ENCODE peak calls at places on chromosomes 6 and 20, in ten cellular contexts. One of them, this sample, is unnamed.

GRCh38 chr6:87102296-87102695 is 7.4 kb upstream of the CGA start:
- DNase-seq in spleen: no peak
- DNase-seq in lower leg skin: no peak
- DNase-seq in upper lobe of right lung: no peak
- DNase-seq in ovary: no peak
- DNase-seq in hepatocyte: peak; percentile 28
- DNase-seq in endodermal cell: no peak
- DNase-seq in epithelial cell of proximal tubule: no peak
- DNase-seq in CD8-positive, alpha-beta T cell: no peak
- DNase-seq in ascending aorta: no peak
- DNase-seq in this sample: no peak

GRCh38 chr6:21079468-21080048 is 514.0 kb upstream of the SOX4 start:
- DNase-seq in upper lobe of right lung: no peak
- DNase-seq in CD8-positive, alpha-beta T cell: no peak
- DNase-seq in hepatocyte: peak; percentile 28
- DNase-seq in lower leg skin: no peak
- DNase-seq in ascending aorta: no peak
- DNase-seq in epithelial cell of proximal tubule: peak; percentile 13
- DNase-seq in endodermal cell: peak; percentile 57
- DNase-seq in ovary: no peak
- DNase-seq in spleen: no peak
- DNase-seq in this sample: peak; percentile 56

GRCh38 chr6:53730767-53731166 is 64.0 kb upstream of the LRRC1 start:
- DNase-seq in ascending aorta: no peak
- DNase-seq in CD8-positive, alpha-beta T cell: no peak
- DNase-seq in upper lobe of right lung: no peak
- DNase-seq in hepatocyte: no peak
- DNase-seq in lower leg skin: no peak
- DNase-seq in ovary: no peak
- DNase-seq in epithelial cell of proximal tubule: no peak
- DNase-seq in endodermal cell: no peak
- DNase-seq in spleen: no peak
- DNase-seq in this sample: no peak

GRCh38 chr6:167826230-167827061 is at the start of gene AFDN:
- DNase-seq in upper lobe of right lung: peak; percentile 89
- DNase-seq in hepatocyte: peak; percentile 93
- DNase-seq in CD8-positive, alpha-beta T cell: peak; percentile 63
- DNase-seq in ovary: peak; percentile 76
- DNase-seq in lower leg skin: peak; percentile 50
- DNase-seq in epithelial cell of proximal tubule: no peak
- DNase-seq in endodermal cell: peak; percentile 89
- DNase-seq in ascending aorta: no peak
- DNase-seq in spleen: peak; percentile 94
- DNase-seq in this sample: peak; percentile 30

GRCh38 chr20:58246346-58246745 is 17.9 kb upstream of the ANKRD60 start:
- DNase-seq in endodermal cell: peak; percentile 76
- DNase-seq in ascending aorta: no peak
- DNase-seq in upper lobe of right lung: no peak
- DNase-seq in spleen: no peak
- DNase-seq in ovary: no peak
- DNase-seq in lower leg skin: no peak
- DNase-seq in hepatocyte: no peak
- DNase-seq in epithelial cell of proximal tubule: no peak
- DNase-seq in CD8-positive, alpha-beta T cell: no peak
- DNase-seq in this sample: peak; percentile 31

GRCh38 chr6:21180155-21180554 is 413.4 kb upstream of the SOX4 start:
- DNase-seq in upper lobe of right lung: no peak
- DNase-seq in lower leg skin: no peak
- DNase-seq in endodermal cell: no peak
- DNase-seq in ascending aorta: no peak
- DNase-seq in epithelial cell of proximal tubule: no peak
- DNase-seq in ovary: no peak
- DNase-seq in CD8-positive, alpha-beta T cell: no peak
- DNase-seq in spleen: no peak
- DNase-seq in hepatocyte: no peak
- DNase-seq in this sample: no peak

GRCh38 chr6:12440981-12441380 is 150.8 kb downstream of the EDN1 start:
- DNase-seq in upper lobe of right lung: no peak
- DNase-seq in lower leg skin: no peak
- DNase-seq in CD8-positive, alpha-beta T cell: no peak
- DNase-seq in ascending aorta: no peak
- DNase-seq in spleen: no peak
- DNase-seq in hepatocyte: no peak
- DNase-seq in ovary: no peak
- DNase-seq in epithelial cell of proximal tubule: no peak
- DNase-seq in endodermal cell: no peak
- DNase-seq in this sample: peak; percentile 31

GRCh38 chr20:62879275-62880146 is 17.9 kb upstream of the TCFL5 start:
- DNase-seq in CD8-positive, alpha-beta T cell: no peak
- DNase-seq in hepatocyte: no peak
- DNase-seq in spleen: no peak
- DNase-seq in epithelial cell of proximal tubule: no peak
- DNase-seq in lower leg skin: no peak
- DNase-seq in endodermal cell: peak; percentile 74
- DNase-seq in ovary: no peak
- DNase-seq in upper lobe of right lung: no peak
- DNase-seq in ascending aorta: no peak
- DNase-seq in this sample: no peak

GRCh38 chr6:165987483-165988305 is 180.0 kb downstream of the TBXT start:
- DNase-seq in spleen: no peak
- DNase-seq in epithelial cell of proximal tubule: no peak
- DNase-seq in lower leg skin: no peak
- DNase-seq in ovary: peak; percentile 94
- DNase-seq in CD8-positive, alpha-beta T cell: no peak
- DNase-seq in ascending aorta: no peak
- DNase-seq in upper lobe of right lung: no peak
- DNase-seq in hepatocyte: peak; percentile 62
- DNase-seq in endodermal cell: peak; percentile 86
- DNase-seq in this sample: peak; percentile 88

GRCh38 chr6:149208071-149208670 is 109.3 kb upstream of the TAB2 start:
- DNase-seq in hepatocyte: no peak
- DNase-seq in endodermal cell: no peak
- DNase-seq in ovary: no peak
- DNase-seq in upper lobe of right lung: no peak
- DNase-seq in ascending aorta: no peak
- DNase-seq in CD8-positive, alpha-beta T cell: no peak
- DNase-seq in spleen: no peak
- DNase-seq in epithelial cell of proximal tubule: no peak
- DNase-seq in lower leg skin: no peak
- DNase-seq in this sample: no peak

GRCh38 chr20:32179934-32180333 is 27.6 kb downstream of the PLAGL2 start:
- DNase-seq in epithelial cell of proximal tubule: no peak
- DNase-seq in spleen: no peak
- DNase-seq in lower leg skin: no peak
- DNase-seq in ovary: no peak
- DNase-seq in ascending aorta: no peak
- DNase-seq in hepatocyte: no peak
- DNase-seq in upper lobe of right lung: no peak
- DNase-seq in endodermal cell: peak; percentile 20
- DNase-seq in CD8-positive, alpha-beta T cell: no peak
- DNase-seq in this sample: no peak

GRCh38 chr6:157107915-157108651 is 215.2 kb downstream of the TMEM242 start:
- DNase-seq in upper lobe of right lung: no peak
- DNase-seq in endodermal cell: no peak
- DNase-seq in spleen: no peak
- DNase-seq in ovary: no peak
- DNase-seq in epithelial cell of proximal tubule: no peak
- DNase-seq in ascending aorta: no peak
- DNase-seq in lower leg skin: no peak
- DNase-seq in hepatocyte: peak; percentile 59
- DNase-seq in CD8-positive, alpha-beta T cell: no peak
- DNase-seq in this sample: peak; percentile 96

GRCh38 chr20:48886189-48886588 is 35.3 kb upstream of the ARFGEF2 start:
- DNase-seq in epithelial cell of proximal tubule: no peak
- DNase-seq in CD8-positive, alpha-beta T cell: no peak
- DNase-seq in lower leg skin: no peak
- DNase-seq in hepatocyte: no peak
- DNase-seq in endodermal cell: peak; percentile 20
- DNase-seq in ascending aorta: no peak
- DNase-seq in spleen: no peak
- DNase-seq in ovary: no peak
- DNase-seq in upper lobe of right lung: no peak
- DNase-seq in this sample: no peak

GRCh38 chr6:169381988-169382387 is 128.3 kb upstream of the THBS2 start:
- DNase-seq in spleen: no peak
- DNase-seq in epithelial cell of proximal tubule: no peak
- DNase-seq in endodermal cell: no peak
- DNase-seq in upper lobe of right lung: no peak
- DNase-seq in lower leg skin: no peak
- DNase-seq in hepatocyte: no peak
- DNase-seq in CD8-positive, alpha-beta T cell: no peak
- DNase-seq in ovary: no peak
- DNase-seq in ascending aorta: no peak
- DNase-seq in this sample: no peak

GRCh38 chr20:309306-309840 is 12.0 kb downstream of the ZCCHC3 start:
- DNase-seq in epithelial cell of proximal tubule: no peak
- DNase-seq in lower leg skin: no peak
- DNase-seq in upper lobe of right lung: no peak
- DNase-seq in hepatocyte: peak; percentile 45
- DNase-seq in spleen: no peak
- DNase-seq in endodermal cell: no peak
- DNase-seq in CD8-positive, alpha-beta T cell: no peak
- DNase-seq in ascending aorta: no peak
- DNase-seq in ovary: no peak
- DNase-seq in this sample: peak; percentile 49
- H3K4me3 ChIP-seq in epithelial cell of proximal tubule: peak overlapping the region; percentile 46
- H3K4me3 ChIP-seq in lower leg skin: no peak overlapping the region
- H3K4me3 ChIP-seq in upper lobe of right lung: peak overlapping the region; percentile 60
- H3K4me3 ChIP-seq in hepatocyte: peak overlapping the region; percentile 15
- H3K4me3 ChIP-seq in spleen: no peak overlapping the region
- H3K4me3 ChIP-seq in endodermal cell: peak overlapping the region; percentile 86
- H3K4me3 ChIP-seq in CD8-positive, alpha-beta T cell: no peak overlapping the region
- H3K4me3 ChIP-seq in ascending aorta: peak overlapping the region; percentile 50
- H3K4me3 ChIP-seq in ovary: peak overlapping the region; percentile 51
- H3K4me3 ChIP-seq in this sample: peak overlapping the region; percentile 58

GRCh38 chr6:51260003-51260402 is 441.3 kb downstream of the TFAP2B start:
- DNase-seq in lower leg skin: no peak
- DNase-seq in ovary: no peak
- DNase-seq in hepatocyte: no peak
- DNase-seq in spleen: no peak
- DNase-seq in epithelial cell of proximal tubule: no peak
- DNase-seq in upper lobe of right lung: no peak
- DNase-seq in endodermal cell: peak; percentile 59
- DNase-seq in ascending aorta: no peak
- DNase-seq in CD8-positive, alpha-beta T cell: no peak
- DNase-seq in this sample: no peak
- TF ChIP-seq CTCF in lower leg skin: no peak
- TF ChIP-seq CTCF in ovary: no peak
- TF ChIP-seq CTCF in hepatocyte: no peak
- TF ChIP-seq CTCF in spleen: no peak
- TF ChIP-seq CTCF in epithelial cell of proximal tubule: no peak
- TF ChIP-seq CTCF in upper lobe of right lung: no peak
- TF ChIP-seq CTCF in endodermal cell: peak; percentile 61
- TF ChIP-seq CTCF in ascending aorta: no peak
- TF ChIP-seq CTCF in CD8-positive, alpha-beta T cell: no peak
- TF ChIP-seq CTCF in this sample: no peak

GRCh38 chr6:1162367-1163275 is 149.3 kb upstream of the FOXQ1 start:
- DNase-seq in lower leg skin: no peak
- DNase-seq in CD8-positive, alpha-beta T cell: no peak
- DNase-seq in ascending aorta: no peak
- DNase-seq in hepatocyte: peak; percentile 14
- DNase-seq in endodermal cell: no peak
- DNase-seq in upper lobe of right lung: no peak
- DNase-seq in spleen: no peak
- DNase-seq in epithelial cell of proximal tubule: no peak
- DNase-seq in ovary: no peak
- DNase-seq in this sample: peak; percentile 38
- H3K4me3 ChIP-seq in lower leg skin: no peak overlapping the region
- H3K4me3 ChIP-seq in CD8-positive, alpha-beta T cell: no peak overlapping the region
- H3K4me3 ChIP-seq in ascending aorta: no peak overlapping the region
- H3K4me3 ChIP-seq in hepatocyte: no peak overlapping the region
- H3K4me3 ChIP-seq in endodermal cell: peak overlapping the region; percentile 47
- H3K4me3 ChIP-seq in upper lobe of right lung: peak overlapping the region; percentile 26
- H3K4me3 ChIP-seq in spleen: no peak overlapping the region
- H3K4me3 ChIP-seq in epithelial cell of proximal tubule: no peak overlapping the region
- H3K4me3 ChIP-seq in ovary: no peak overlapping the region
- H3K4me3 ChIP-seq in this sample: peak overlapping the region; percentile 48

GRCh38 chr6:88492824-88493223 is 326.7 kb upstream of the CNR1 start:
- DNase-seq in endodermal cell: no peak
- DNase-seq in lower leg skin: no peak
- DNase-seq in spleen: no peak
- DNase-seq in ovary: no peak
- DNase-seq in hepatocyte: peak; percentile 24
- DNase-seq in CD8-positive, alpha-beta T cell: no peak
- DNase-seq in upper lobe of right lung: no peak
- DNase-seq in epithelial cell of proximal tubule: no peak
- DNase-seq in ascending aorta: no peak
- DNase-seq in this sample: peak; percentile 66
- TF ChIP-seq CTCF in endodermal cell: peak; percentile 70
- TF ChIP-seq CTCF in lower leg skin: no peak
- TF ChIP-seq CTCF in spleen: no peak
- TF ChIP-seq CTCF in ovary: no peak
- TF ChIP-seq CTCF in hepatocyte: peak; percentile 42
- TF ChIP-seq CTCF in CD8-positive, alpha-beta T cell: no peak
- TF ChIP-seq CTCF in upper lobe of right lung: peak; percentile 48
- TF ChIP-seq CTCF in epithelial cell of proximal tubule: peak; percentile 79
- TF ChIP-seq CTCF in ascending aorta: no peak
- TF ChIP-seq CTCF in this sample: peak; percentile 61

DNA sequence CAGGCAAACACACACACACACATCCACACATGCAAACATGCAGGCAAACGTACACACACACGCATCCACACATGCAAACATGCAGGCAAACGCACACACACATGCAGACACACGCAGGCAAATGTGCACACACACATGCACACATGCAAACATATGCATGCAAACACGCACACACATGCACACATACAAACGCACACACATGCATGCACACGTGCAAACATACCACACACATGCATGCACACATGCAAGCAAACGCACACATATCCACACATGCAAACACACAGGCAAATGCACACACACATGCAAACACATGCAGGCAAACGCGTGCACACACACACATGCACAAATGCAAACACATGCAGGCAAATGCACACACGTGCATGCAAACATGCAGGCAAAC is 46.9 kb upstream of the RIN2 start:
- DNase-seq in epithelial cell of proximal tubule: no peak
- DNase-seq in endodermal cell: no peak
- DNase-seq in CD8-positive, alpha-beta T cell: no peak
- DNase-seq in ovary: no peak
- DNase-seq in lower leg skin: no peak
- DNase-seq in hepatocyte: no peak
- DNase-seq in ascending aorta: no peak
- DNase-seq in upper lobe of right lung: no peak
- DNase-seq in spleen: no peak
- DNase-seq in this sample: no peak
- H3K4me3 ChIP-seq in epithelial cell of proximal tubule: no peak overlapping the region
- H3K4me3 ChIP-seq in endodermal cell: no peak overlapping the region
- H3K4me3 ChIP-seq in CD8-positive, alpha-beta T cell: no peak overlapping the region
- H3K4me3 ChIP-seq in ovary: no peak overlapping the region
- H3K4me3 ChIP-seq in lower leg skin: no peak overlapping the region
- H3K4me3 ChIP-seq in hepatocyte: no peak overlapping the region
- H3K4me3 ChIP-seq in ascending aorta: no peak overlapping the region
- H3K4me3 ChIP-seq in upper lobe of right lung: no peak overlapping the region
- H3K4me3 ChIP-seq in spleen: no peak overlapping the region
- H3K4me3 ChIP-seq in this sample: no peak overlapping the region

GRCh38 chr20:19789446-19789845 is 31.4 kb downstream of the RIN2 start:
- DNase-seq in ovary: no peak
- DNase-seq in ascending aorta: no peak
- DNase-seq in spleen: no peak
- DNase-seq in upper lobe of right lung: no peak
- DNase-seq in hepatocyte: no peak
- DNase-seq in CD8-positive, alpha-beta T cell: no peak
- DNase-seq in endodermal cell: peak; percentile 66
- DNase-seq in lower leg skin: no peak
- DNase-seq in epithelial cell of proximal tubule: no peak
- DNase-seq in this sample: no peak
- TF ChIP-seq CTCF in ovary: no peak
- TF ChIP-seq CTCF in ascending aorta: no peak
- TF ChIP-seq CTCF in spleen: no peak
- TF ChIP-seq CTCF in upper lobe of right lung: no peak
- TF ChIP-seq CTCF in hepatocyte: no peak
- TF ChIP-seq CTCF in CD8-positive, alpha-beta T cell: no peak
- TF ChIP-seq CTCF in endodermal cell: peak; percentile 51
- TF ChIP-seq CTCF in lower leg skin: no peak
- TF ChIP-seq CTCF in epithelial cell of proximal tubule: no peak
- TF ChIP-seq CTCF in this sample: no peak